ENCODE peak calls at places on chromosomes 6 and 20, in six cellular contexts. H is IMR-90, L is astrocyte of the spinal cord, Z is coronary artery, D is ovary, O is astrocyte of the cerebellum. E is an unnamed sample.

GRCh38 chr6:167576798-167577528 is 249.7 kb upstream of the AFDN start:
- DNase-seq in H (no peak), O (no peak), Z (no peak), D (no peak), L (no peak), E (no peak)

GRCh38 chr20:24328901-24329300 is 140.5 kb upstream of the SYNDIG1 start:
- DNase-seq in O (peak), Z (no peak), L (peak), H (no peak), D (no peak), E (peak)

GRCh38 chr6:80210618-80211017 is 104.1 kb downstream of the BCKDHB start:
- DNase-seq in D (no peak), H (no peak), L (peak), Z (no peak), O (no peak), E (peak)

GRCh38 chr6:14738933-14739332 is 506.9 kb upstream of the JARID2 start:
- DNase-seq in O (no peak), Z (no peak), D (no peak), H (no peak), L (no peak), E (no peak)

GRCh38 chr6:142756215-142756630 is 188.8 kb downstream of the HIVEP2 start:
- DNase-seq in O (no peak), L (peak), H (peak), Z (no peak), D (no peak), E (peak)

GRCh38 chr6:104574135-104574750 is 285.5 kb downstream of the HACE1 start:
- DNase-seq in H (no peak), D (no peak), O (no peak), L (no peak), Z (no peak), E (no peak)

GRCh38 chr6:33746651-33747100 is at the start of gene IP6K3:
- DNase-seq in D (no peak), Z (no peak), L (no peak), O (no peak), H (no peak), E (no peak)

GRCh38 chr6:142863981-142864380 is 81.0 kb downstream of the HIVEP2 start:
- DNase-seq in O (no peak), D (no peak), Z (no peak), H (no peak), L (no peak), E (no peak)

GRCh38 chr6:105509506-105510331 is 106.8 kb upstream of the PREP start:
- DNase-seq in L (no peak), H (peak), O (no peak), D (peak), Z (no peak), E (peak)

GRCh38 chr6:44386929-44387345 is 569 bp upstream of the CDC5L start:
- DNase-seq in H (peak), Z (no peak), O (no peak), L (no peak), D (no peak), E (peak)

GRCh38 chr6:152232494-152233151 is 404.5 kb downstream of the SYNE1 start:
- DNase-seq in D (no peak), H (peak), O (no peak), Z (no peak), L (peak), E (peak)

GRCh38 chr20:51886891-51887608 is 84.7 kb upstream of the SALL4 start:
- DNase-seq in O (no peak), L (no peak), H (no peak), Z (no peak), D (no peak), E (no peak)

GRCh38 chr6:27091661-27092315 is 155.7 kb upstream of the PRSS16 start:
- DNase-seq in L (peak), D (no peak), O (peak), Z (no peak), H (peak), E (peak)

GRCh38 chr6:109009761-109010612 is 84.7 kb downstream of the SESN1 start:
- DNase-seq in L (no peak), H (no peak), D (no peak), Z (no peak), O (no peak), E (no peak)

GRCh38 chr6:159926542-159927203 is 35.9 kb downstream of the MAS1 start:
- DNase-seq in Z (no peak), D (no peak), O (no peak), H (no peak), L (no peak), E (no peak)

GRCh38 chr20:63594043-63594561 is 20.1 kb upstream of the HELZ2 start:
- DNase-seq in O (peak), Z (no peak), D (no peak), H (peak), L (peak), E (peak)

GRCh38 chr20:2521369-2522305 is 12.9 kb upstream of the ZNF343 start:
- DNase-seq in L (peak), O (peak), Z (no peak), D (peak), H (peak), E (peak)

GRCh38 chr6:42417641-42418112 is 34.0 kb downstream of the TRERF1 start:
- DNase-seq in H (no peak), Z (no peak), O (peak), D (no peak), L (peak), E (no peak)

GRCh38 chr6:26553739-26554668 is 15.8 kb downstream of the HMGN4 start:
- DNase-seq in H (peak), O (peak), D (peak), Z (peak), L (peak), E (peak)

GRCh38 chr20:56975838-56976237 is 290.6 kb downstream of the BMP7 start:
- DNase-seq in H (no peak), L (no peak), D (no peak), O (no peak), Z (no peak), E (no peak)

GRCh38 chr6:116011096-116011401 is 49.6 kb downstream of the FRK start:
- DNase-seq in Z (no peak), H (no peak), O (no peak), L (peak), D (no peak), E (no peak)

GRCh38 chr20:17859002-17859615 is 109.5 kb downstream of the SNX5 start:
- DNase-seq in Z (no peak), D (no peak), H (no peak), L (no peak), O (no peak), E (no peak)

GRCh38 chr20:62030834-62031434 is 34.7 kb downstream of the TAF4 start:
- DNase-seq in D (no peak), O (no peak), L (no peak), H (no peak), Z (no peak), E (no peak)

GRCh38 chr6:30913721-30914075 is 340 bp upstream of the VARS2 start:
- DNase-seq in O (no peak), Z (no peak), H (no peak), L (no peak), D (no peak), E (no peak)

GRCh38 chr6:37029249-37029959 is 23.9 kb downstream of the FGD2 start:
- DNase-seq in Z (no peak), D (peak), O (peak), H (peak), L (peak), E (peak)

DNA sequence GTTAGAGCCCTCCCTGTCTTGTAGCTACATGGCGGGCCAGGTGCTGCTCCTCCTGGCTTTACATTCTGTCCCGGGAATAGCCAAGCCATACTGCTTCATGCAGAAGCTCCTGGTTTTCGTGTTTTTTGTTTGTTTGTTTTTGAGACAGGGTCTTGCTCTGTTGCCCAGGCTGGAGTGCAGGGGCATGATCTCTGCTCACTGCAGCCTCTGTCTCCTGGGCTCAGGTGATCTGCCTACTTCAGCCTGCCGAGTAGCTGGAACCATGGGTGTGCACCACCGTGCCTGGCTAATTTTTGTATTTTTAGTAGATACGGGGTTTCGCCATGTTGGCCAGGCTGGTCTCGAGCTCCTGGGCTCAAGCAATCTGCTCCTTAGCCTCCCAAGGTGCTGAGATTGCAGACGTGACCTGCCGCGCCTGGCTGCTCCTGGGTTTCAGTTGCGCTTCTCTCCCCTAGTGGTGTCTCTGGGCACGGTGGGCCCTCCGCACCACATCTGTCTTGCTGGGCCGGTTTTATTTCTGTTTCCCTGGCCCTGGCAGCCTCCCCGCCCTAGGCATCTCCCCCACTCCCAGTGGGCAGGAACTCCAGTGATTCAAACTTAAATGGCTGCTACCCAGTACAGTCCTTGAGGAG is 12.9 kb downstream of the CDYL start:
- DNase-seq in Z (no peak), D (no peak), O (no peak), H (no peak), L (no peak), E (no peak)
- H3K4me3 ChIP-seq in Z (no peak), D (no peak), O (no peak), H (no peak), L (no peak), E (no peak)

GRCh38 chr20:41178904-41179432 is 41.6 kb downstream of the PLCG1 start:
- DNase-seq in D (no peak), L (peak), H (no peak), O (peak), Z (peak), E (no peak)
- TF ChIP-seq CTCF in D (no peak), L (no peak), H (no peak), O (no peak), Z (no peak), E (no peak)

GRCh38 chr6:129660346-129660676 is 49.7 kb downstream of the ARHGAP18 start:
- DNase-seq in D (no peak), H (no peak), L (no peak), O (no peak), Z (no peak), E (no peak)
- H3K4me3 ChIP-seq in D (no peak), H (no peak), L (no peak), O (no peak), Z (peak), E (no peak)

GRCh38 chr20:20184149-20184548 is 131.8 kb downstream of the CFAP61 start:
- DNase-seq in D (no peak), O (no peak), H (no peak), L (no peak), Z (no peak), E (peak)
- TF ChIP-seq CTCF in D (no peak), O (peak), H (peak), L (peak), Z (no peak), E (peak)

DNA sequence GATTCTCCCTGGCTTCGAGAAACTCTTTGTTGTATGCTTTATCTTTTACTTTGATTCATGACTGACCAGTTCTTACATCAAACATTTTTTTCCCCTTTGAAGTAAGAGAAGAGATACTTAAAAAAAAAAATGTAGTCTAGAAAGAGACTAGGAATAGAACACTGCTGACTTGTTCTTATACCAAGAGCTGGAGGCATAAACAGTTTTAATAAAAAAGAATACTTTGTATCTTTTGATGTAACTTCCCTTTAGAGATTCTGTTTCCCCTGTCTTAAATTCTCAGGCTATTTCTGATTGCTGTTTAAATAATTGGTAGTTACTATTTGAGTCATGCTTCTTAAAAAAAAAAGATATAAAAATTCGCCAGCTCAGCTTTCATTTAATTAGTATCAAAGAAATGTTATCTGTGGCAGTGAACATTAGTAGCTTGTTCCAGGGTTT is 4.8 kb downstream of the ASXL1 start:
- DNase-seq in H (peak), D (no peak), Z (no peak), L (no peak), O (no peak), E (no peak)
- H3K4me3 ChIP-seq in H (no peak), D (no peak), Z (no peak), L (no peak), O (no peak), E (no peak)

DNA sequence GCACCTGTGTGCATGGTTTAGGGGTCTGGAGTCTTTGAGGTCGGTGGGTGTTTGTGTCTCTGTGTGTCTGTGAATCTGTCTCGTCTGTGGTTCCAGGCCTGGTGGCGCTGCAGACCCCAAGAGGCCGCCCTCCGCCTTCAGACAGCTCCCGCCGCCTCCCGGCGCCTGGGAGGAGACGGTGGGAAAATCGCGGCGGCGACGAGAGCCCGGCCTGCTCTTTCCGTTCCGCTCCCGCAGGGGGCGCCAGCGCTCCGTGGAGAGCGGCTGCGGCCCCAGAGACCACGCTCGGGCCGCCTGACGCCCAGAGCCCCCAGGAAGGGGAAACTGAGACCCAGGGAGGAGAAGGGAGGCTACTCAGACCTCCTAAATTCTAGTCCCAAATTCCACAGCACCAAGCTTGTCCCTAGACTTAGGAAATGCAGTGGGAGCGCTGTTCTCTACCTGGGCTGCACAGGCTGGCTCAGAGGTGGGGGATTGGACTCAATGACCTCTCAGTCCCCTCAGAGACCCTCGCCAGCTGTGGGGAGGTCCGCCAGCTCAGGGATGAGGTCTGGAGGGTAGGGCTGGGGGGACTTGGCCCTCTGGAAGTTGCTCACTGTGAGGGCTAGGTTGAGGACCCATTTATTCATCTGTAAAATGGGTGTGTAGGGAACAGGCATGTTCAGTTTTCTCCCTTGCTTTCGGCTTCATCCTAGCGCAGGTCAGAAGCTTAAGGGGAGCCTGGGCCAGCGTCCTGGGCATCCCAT is 36.9 kb upstream of the BLCAP start:
- DNase-seq in O (no peak), D (peak), Z (no peak), L (peak), H (no peak), E (peak)
- TF ChIP-seq CTCF in O (peak), D (peak), Z (peak), L (peak), H (peak), E (peak)

DNA sequence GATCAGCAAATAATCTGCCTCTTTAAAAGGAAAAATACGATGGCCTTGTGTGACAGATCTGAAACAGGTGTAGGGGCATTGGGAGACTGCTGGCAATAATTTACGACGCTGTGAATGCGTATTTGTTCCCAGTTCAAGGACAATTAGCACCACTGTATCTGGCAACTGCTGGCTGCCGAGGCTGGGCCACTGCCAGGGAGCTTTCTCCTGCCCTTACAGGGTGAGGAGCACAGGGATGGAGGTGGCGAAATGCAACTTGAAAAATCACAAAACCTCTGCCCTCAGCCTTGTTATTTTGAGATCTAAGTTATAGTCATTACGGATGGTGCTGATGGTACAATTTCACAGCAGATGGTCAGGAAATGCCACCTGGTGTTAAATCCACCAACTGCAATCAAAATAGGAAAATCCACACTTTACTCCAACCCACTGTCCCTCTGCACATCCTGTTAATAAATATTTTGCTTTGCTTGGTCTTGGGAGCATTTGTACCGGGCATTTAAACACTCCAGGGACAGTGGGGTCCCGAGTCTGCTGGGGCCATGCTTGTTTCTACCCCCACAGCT is 6.4 kb downstream of the MYLK4 start:
- DNase-seq in Z (no peak), H (no peak), D (no peak), O (no peak), L (no peak), E (no peak)
- H3K4me3 ChIP-seq in Z (no peak), H (no peak), D (no peak), O (no peak), L (no peak), E (no peak)

GRCh38 chr6:35948725-35949124 is 27.8 kb upstream of the SRPK1 start:
- DNase-seq in O (no peak), H (peak), D (no peak), L (peak), Z (no peak), E (peak)
- TF ChIP-seq CTCF in O (peak), H (no peak), D (no peak), L (peak), Z (no peak), E (peak)